ENCODE peak calls at places on chromosomes 7 and 10, in nine cellular contexts. D, X, T, M, Y, V, F, P and R are unnamed samples.

GRCh38 chr7:82158327-82158726 is 285.2 kb downstream of the CACNA2D1 start:
- DNase-seq in F (no peak), V (no peak), D (no peak), X (no peak), P (no peak), T (no peak), Y (no peak), M (no peak), R (no peak)

GRCh38 chr10:78776746-78777145 is 292.0 kb upstream of the ZMIZ1 start:
- DNase-seq in T (no peak), V (no peak), D (no peak), X (no peak), M (no peak), P (no peak), Y (no peak), F (no peak), R (no peak)

GRCh38 chr7:114085592-114086490 is 167.0 kb upstream of the PPP1R3A start:
- DNase-seq in D (peak), X (peak), Y (peak), P (no peak), V (peak), M (no peak), T (peak), F (peak), R (peak)

GRCh38 chr7:107854989-107855388 is 36.0 kb upstream of the DLD start:
- DNase-seq in F (no peak), M (no peak), T (no peak), D (no peak), X (no peak), V (peak), Y (no peak), P (no peak), R (no peak)

GRCh38 chr7:3230908-3231307 is 70.1 kb upstream of the SDK1 start:
- DNase-seq in T (no peak), V (no peak), Y (no peak), D (no peak), M (no peak), F (no peak), X (no peak), P (no peak), R (no peak)

GRCh38 chr10:119807960-119808697 is 64.5 kb downstream of the MCMBP start:
- DNase-seq in F (no peak), M (no peak), P (no peak), D (no peak), X (no peak), Y (peak), T (no peak), V (peak), R (no peak)

GRCh38 chr7:64877714-64878610 is 25.1 kb upstream of the ZNF273 start:
- DNase-seq in T (no peak), X (peak), D (no peak), F (no peak), M (no peak), V (no peak), Y (peak), P (peak), R (no peak)

GRCh38 chr7:80895056-80895455 is 23.8 kb downstream of the SEMA3C start:
- DNase-seq in V (peak), P (no peak), X (no peak), F (no peak), D (no peak), M (no peak), T (no peak), Y (no peak), R (no peak)

GRCh38 chr10:67802767-67803538 is 35.0 kb downstream of the DNAJC12 start:
- DNase-seq in T (no peak), Y (no peak), P (no peak), M (no peak), F (no peak), V (no peak), X (no peak), D (no peak), R (no peak)

GRCh38 chr7:98867271-98867701 is 2.5 kb downstream of the TMEM130 start:
- DNase-seq in F (no peak), X (no peak), Y (peak), V (peak), T (peak), D (no peak), P (no peak), M (no peak), R (no peak)

GRCh38 chr7:118870187-118870586 is 645.7 kb downstream of the ANKRD7 start:
- DNase-seq in P (no peak), Y (no peak), X (peak), D (no peak), V (no peak), F (no peak), M (no peak), T (no peak), R (no peak)

GRCh38 chr10:120838941-120839340 is 12.2 kb upstream of the WDR11 start:
- DNase-seq in T (no peak), Y (no peak), V (no peak), D (no peak), X (no peak), M (no peak), P (no peak), F (no peak), R (no peak)

GRCh38 chr10:98956576-98957260 is 278.9 kb downstream of the HPSE2 start:
- DNase-seq in Y (no peak), M (no peak), V (peak), P (no peak), F (no peak), T (no peak), X (no peak), D (no peak), R (no peak)

GRCh38 chr7:115068220-115068619 is 146.3 kb downstream of the MDFIC start:
- DNase-seq in T (no peak), F (no peak), V (peak), D (no peak), M (no peak), P (no peak), X (no peak), Y (no peak), R (no peak)

GRCh38 chr10:129236411-129236810 is 230.6 kb upstream of the MGMT start:
- DNase-seq in Y (no peak), D (no peak), V (no peak), M (no peak), P (no peak), X (no peak), F (no peak), T (no peak), R (no peak)

GRCh38 chr10:73946253-73947145 is 35.6 kb downstream of the PLAU start:
- DNase-seq in F (no peak), P (no peak), M (no peak), X (no peak), T (no peak), D (no peak), V (no peak), Y (no peak), R (no peak)

GRCh38 chr10:117860823-117861222 is 185.9 kb downstream of the RAB11FIP2 start:
- DNase-seq in Y (peak), X (no peak), P (no peak), T (no peak), F (peak), M (no peak), V (peak), D (no peak), R (no peak)

GRCh38 chr7:137669706-137670105 is 177.1 kb downstream of the DGKI start:
- DNase-seq in F (no peak), V (peak), Y (no peak), P (no peak), M (no peak), D (no peak), T (no peak), X (no peak), R (no peak)

GRCh38 chr7:73341877-73342276 is 13.9 kb downstream of the FKBP6 start:
- DNase-seq in Y (no peak), M (no peak), V (peak), T (no peak), D (no peak), X (no peak), F (peak), P (no peak), R (no peak)

GRCh38 chr7:6071406-6071805 is 40.2 kb downstream of the ANKRD61 start:
- DNase-seq in Y (no peak), P (no peak), X (no peak), D (no peak), V (no peak), T (no peak), F (no peak), M (peak), R (no peak)

GRCh38 chr7:27083646-27084045 is 12.2 kb downstream of the HOXA1 start:
- DNase-seq in F (no peak), T (no peak), P (no peak), D (no peak), X (no peak), M (no peak), V (no peak), Y (no peak), R (no peak)

GRCh38 chr7:78751253-78751652 is 702.2 kb downstream of the MAGI2 start:
- DNase-seq in D (no peak), P (no peak), M (no peak), X (no peak), Y (no peak), T (no peak), V (no peak), F (no peak), R (no peak)

GRCh38 chr10:101778781-101779543 is 3.0 kb upstream of the FGF8 start:
- DNase-seq in M (peak), V (peak), T (no peak), P (peak), Y (peak), F (peak), D (no peak), X (peak), R (no peak)

GRCh38 chr10:75402486-75403143 is 1.1 kb upstream of the ZNF503 start:
- DNase-seq in F (peak), D (peak), Y (no peak), P (no peak), T (no peak), V (no peak), M (no peak), X (peak), R (no peak)

GRCh38 chr7:28533731-28534531 is 121.6 kb downstream of the CREB5 start:
- DNase-seq in F (no peak), V (peak), M (no peak), P (no peak), X (no peak), D (no peak), T (no peak), Y (no peak), R (no peak)

GRCh38 chr10:36802523-36803153 is 322.8 kb upstream of the ANKRD30A start:
- DNase-seq in M (no peak), D (peak), P (no peak), X (no peak), F (no peak), V (no peak), T (no peak), Y (no peak), R (no peak)

GRCh38 chr10:95445223-95445836 is 115.8 kb downstream of the SORBS1 start:
- DNase-seq in D (peak), X (no peak), Y (no peak), P (no peak), M (no peak), V (peak), F (no peak), T (peak), R (peak)

GRCh38 chr7:49643321-49643720 is 130.1 kb upstream of the VWC2 start:
- DNase-seq in M (no peak), P (no peak), Y (no peak), D (no peak), V (no peak), T (peak), F (no peak), X (no peak), R (no peak)

GRCh38 chr7:16650266-16650665 is 4.3 kb downstream of the BZW2 start:
- DNase-seq in V (no peak), D (peak), M (no peak), P (no peak), T (no peak), Y (no peak), X (no peak), F (no peak), R (no peak)

GRCh38 chr7:151351967-151352366 is 10.4 kb downstream of the NUB1 start:
- DNase-seq in T (no peak), M (peak), F (peak), Y (peak), V (no peak), P (no peak), D (peak), X (peak), R (no peak)

GRCh38 chr10:7069706-7070105 is 341.1 kb downstream of the SFMBT2 start:
- DNase-seq in T (no peak), X (no peak), D (no peak), P (no peak), F (no peak), Y (no peak), M (no peak), V (no peak), R (no peak)

GRCh38 chr7:80942261-80943041 is 23.6 kb upstream of the SEMA3C start:
- DNase-seq in D (peak), X (no peak), M (no peak), T (no peak), V (peak), P (peak), Y (no peak), F (no peak), R (peak)

GRCh38 chr10:71780722-71781121 is 7.4 kb upstream of the VSIR start:
- DNase-seq in D (no peak), M (no peak), P (no peak), V (no peak), F (no peak), Y (no peak), T (no peak), X (no peak), R (no peak)

DNA sequence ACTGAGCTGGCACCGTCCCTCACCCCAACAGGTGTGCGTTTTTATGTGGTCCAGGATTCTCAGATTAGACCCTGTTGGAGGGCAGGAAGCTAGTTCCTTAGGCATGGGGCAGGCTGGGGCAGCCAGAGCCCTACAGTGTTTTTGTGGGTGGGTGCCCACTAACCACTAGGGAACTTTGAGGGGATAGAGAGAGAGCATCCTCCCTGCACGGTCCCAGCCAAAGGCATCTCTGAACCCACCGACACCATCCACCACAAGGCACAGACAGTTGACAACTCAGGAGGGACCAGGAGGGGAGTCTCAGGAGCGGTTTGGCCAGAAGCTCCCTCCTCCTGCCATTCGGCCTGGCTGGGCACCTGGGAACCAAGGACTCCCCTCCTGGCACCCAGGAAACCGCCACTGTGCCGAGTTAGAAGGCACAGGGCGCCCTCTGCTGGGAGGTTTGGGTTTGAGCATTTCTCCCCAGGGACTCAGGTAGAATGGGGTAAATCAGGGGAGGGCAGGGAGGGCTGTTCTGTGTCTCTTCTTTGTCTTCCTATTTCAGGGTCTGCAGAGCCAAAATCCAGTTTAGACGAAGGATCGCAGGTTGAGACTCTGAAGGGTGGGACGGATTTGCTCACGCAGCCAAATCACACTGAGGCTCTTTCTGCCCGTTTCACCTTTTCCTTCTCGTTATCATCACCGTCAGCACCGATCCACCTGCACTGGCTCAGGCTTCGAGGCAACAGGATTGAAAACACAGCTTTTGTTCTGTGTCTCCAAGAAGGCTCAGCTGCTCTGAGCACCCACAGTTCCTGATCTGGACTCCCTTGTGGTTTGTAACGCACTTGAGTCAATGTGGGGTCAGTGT is 84.8 kb upstream of the COL13A1 start:
- DNase-seq in F (peak), X (peak), M (no peak), V (peak), T (no peak), P (peak), Y (peak), D (peak), R (no peak)
- TF ChIP-seq CTCF in F (peak), X (peak), M (peak), V (peak), T (peak), P (peak), Y (peak), D (peak), R (peak)

GRCh38 chr10:86387221-86387794 is 20.7 kb upstream of the GRID1 start:
- DNase-seq in D (no peak), M (no peak), V (no peak), P (no peak), F (peak), T (no peak), Y (no peak), X (no peak), R (no peak)

GRCh38 chr10:86390337-86391120 is 23.9 kb upstream of the GRID1 start:
- DNase-seq in F (peak), M (no peak), X (no peak), P (no peak), D (no peak), Y (no peak), V (no peak), T (no peak), R (no peak)

GRCh38 chr10:86391236-86391840 is 24.7 kb upstream of the GRID1 start:
- DNase-seq in M (no peak), P (no peak), X (no peak), Y (no peak), V (no peak), F (peak), T (no peak), D (no peak), R (no peak)

GRCh38 chr10:86388119-86388704 is 21.6 kb upstream of the GRID1 start:
- DNase-seq in T (no peak), Y (no peak), D (no peak), X (no peak), F (peak), P (no peak), V (no peak), M (no peak), R (no peak)

GRCh38 chr10:86389441-86390193 is 23.0 kb upstream of the GRID1 start:
- DNase-seq in T (no peak), Y (peak), F (peak), V (peak), M (no peak), X (peak), D (peak), P (no peak), R (no peak)
- TF ChIP-seq CTCF in T (no peak), Y (peak), F (no peak), V (no peak), M (no peak), X (no peak), D (no peak), P (no peak), R (no peak)

DNA sequence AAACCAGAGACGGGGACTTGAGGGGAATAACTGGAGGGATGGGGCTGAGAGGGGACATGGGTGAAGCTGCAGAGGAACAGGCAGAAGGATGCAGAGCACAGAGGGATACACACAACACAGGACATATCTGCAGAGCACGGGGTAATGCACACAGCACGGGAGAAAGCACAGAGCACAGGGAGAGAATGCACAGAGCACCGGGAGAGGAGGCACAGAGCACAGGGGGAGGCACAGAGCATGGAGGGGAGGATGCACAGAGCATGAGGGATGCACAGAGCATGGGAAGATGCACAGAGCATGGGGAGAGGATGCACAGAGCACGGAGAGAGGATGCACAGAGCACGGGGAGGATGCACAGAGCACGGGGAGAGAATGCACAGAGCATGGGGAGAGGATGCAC is 230.2 kb downstream of the ADAM12 start:
- DNase-seq in T (no peak), M (no peak), X (no peak), F (no peak), D (no peak), V (no peak), Y (no peak), P (no peak), R (no peak)
- TF ChIP-seq CTCF in T (no peak), M (no peak), X (no peak), F (no peak), D (no peak), V (no peak), Y (no peak), P (no peak), R (no peak)

GRCh38 chr10:517236-517635 is 172.2 kb downstream of the DIP2C start:
- DNase-seq in T (peak), V (no peak), P (no peak), D (peak), X (no peak), F (no peak), Y (no peak), M (no peak), R (no peak)

GRCh38 chr10:516766-517165 is 172.7 kb downstream of the DIP2C start:
- DNase-seq in F (peak), P (no peak), D (no peak), Y (no peak), T (no peak), V (no peak), M (no peak), X (peak), R (no peak)

GRCh38 chr10:519055-519715 is 170.3 kb downstream of the DIP2C start:
- DNase-seq in D (peak), T (peak), Y (no peak), F (no peak), P (peak), X (no peak), V (no peak), M (no peak), R (no peak)

GRCh38 chr10:519716-520401 is 169.6 kb downstream of the DIP2C start:
- DNase-seq in M (no peak), V (no peak), X (no peak), D (peak), T (peak), Y (no peak), P (no peak), F (no peak), R (no peak)

GRCh38 chr10:517872-518475 is 171.5 kb downstream of the DIP2C start:
- DNase-seq in F (no peak), P (peak), D (peak), T (peak), X (no peak), M (no peak), Y (no peak), V (no peak), R (no peak)
- TF ChIP-seq CTCF in F (no peak), P (no peak), D (no peak), T (no peak), X (no peak), M (no peak), Y (no peak), V (no peak), R (no peak)

DNA sequence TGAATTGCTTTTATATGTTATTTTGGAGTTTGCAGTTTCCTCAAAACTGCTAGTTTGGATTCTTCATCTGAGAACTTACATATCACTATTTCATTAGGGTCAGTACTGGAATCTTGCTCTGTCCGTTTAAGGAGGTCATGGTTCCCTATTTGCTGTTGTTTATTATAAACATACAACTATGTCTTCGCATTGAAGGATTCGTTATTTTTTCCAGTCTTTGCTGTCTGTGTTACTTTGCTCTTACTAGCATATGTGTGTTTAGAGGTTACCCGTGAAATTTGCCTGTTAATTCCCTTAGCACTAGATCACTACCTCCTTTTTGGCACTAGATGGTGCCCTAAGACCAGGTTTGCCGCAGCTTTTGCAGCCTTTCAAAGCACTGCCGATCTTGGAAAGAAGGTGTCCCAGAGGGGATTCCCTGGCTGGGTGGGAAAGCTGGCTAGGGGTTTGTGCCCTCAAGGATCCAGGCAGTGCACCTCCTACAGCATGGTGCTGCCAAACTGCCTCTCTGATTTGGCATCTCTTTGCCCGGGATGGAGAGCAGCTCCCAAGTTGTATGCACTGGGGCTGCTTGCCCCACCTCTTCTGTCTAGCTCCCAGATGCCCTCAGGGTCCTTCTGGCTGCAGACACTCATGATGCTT is 103.1 kb upstream of the APBB1IP start:
- DNase-seq in V (peak), M (peak), X (peak), T (no peak), Y (peak), F (peak), D (peak), P (peak), R (peak)
- TF ChIP-seq CTCF in V (peak), M (peak), X (peak), T (peak), Y (peak), F (peak), D (peak), P (peak), R (peak)